ENCODE peak calls at places on chromosomes 12 and 14, in nine cellular contexts. One of them, this sample, is unnamed.

GRCh38 chr12:95130096-95130495 is 56.7 kb upstream of the NR2C1 start:
- DNase-seq in hepatocyte: no peak
- DNase-seq in IMR-90: peak; percentile 59
- DNase-seq in brain microvascular endothelial cell: peak; percentile 75
- DNase-seq in NB4: no peak
- DNase-seq in Peyer's patch: no peak
- DNase-seq in cardiac fibroblast: no peak
- DNase-seq in fibroblast of pulmonary artery: no peak
- DNase-seq in thyroid gland: peak; percentile 42
- DNase-seq in this sample: peak; percentile 84

GRCh38 chr12:4006743-4007142 is 133.5 kb upstream of the PARP11 start:
- DNase-seq in brain microvascular endothelial cell: no peak
- DNase-seq in Peyer's patch: no peak
- DNase-seq in cardiac fibroblast: no peak
- DNase-seq in NB4: no peak
- DNase-seq in IMR-90: no peak
- DNase-seq in fibroblast of pulmonary artery: no peak
- DNase-seq in thyroid gland: no peak
- DNase-seq in hepatocyte: no peak
- DNase-seq in this sample: no peak

GRCh38 chr12:1500095-1500801 is 94.1 kb downstream of the FBXL14 start:
- DNase-seq in fibroblast of pulmonary artery: peak; percentile 69
- DNase-seq in IMR-90: peak; percentile 81
- DNase-seq in Peyer's patch: no peak
- DNase-seq in brain microvascular endothelial cell: peak; percentile 47
- DNase-seq in thyroid gland: no peak
- DNase-seq in NB4: peak; percentile 46
- DNase-seq in cardiac fibroblast: peak; percentile 91
- DNase-seq in hepatocyte: no peak
- DNase-seq in this sample: peak; percentile 62

GRCh38 chr14:99654235-99655000 is 9.5 kb downstream of the HHIPL1 start:
- DNase-seq in thyroid gland: peak; percentile 79
- DNase-seq in cardiac fibroblast: peak; percentile 80
- DNase-seq in brain microvascular endothelial cell: peak; percentile 61
- DNase-seq in hepatocyte: peak; percentile 60
- DNase-seq in NB4: no peak
- DNase-seq in IMR-90: peak; percentile 81
- DNase-seq in Peyer's patch: peak; percentile 16
- DNase-seq in fibroblast of pulmonary artery: peak; percentile 84
- DNase-seq in this sample: peak; percentile 79

GRCh38 chr14:73685328-73685727 is 28.9 kb downstream of the PNMA1 start:
- DNase-seq in fibroblast of pulmonary artery: no peak
- DNase-seq in Peyer's patch: no peak
- DNase-seq in thyroid gland: peak; percentile 8
- DNase-seq in IMR-90: no peak
- DNase-seq in NB4: peak; percentile 15
- DNase-seq in brain microvascular endothelial cell: no peak
- DNase-seq in cardiac fibroblast: no peak
- DNase-seq in hepatocyte: no peak
- DNase-seq in this sample: no peak

GRCh38 chr12:109393437-109394345 is 46.0 kb downstream of the MYO1H start:
- DNase-seq in IMR-90: peak; percentile 53
- DNase-seq in brain microvascular endothelial cell: peak; percentile 45
- DNase-seq in fibroblast of pulmonary artery: peak; percentile 76
- DNase-seq in Peyer's patch: no peak
- DNase-seq in hepatocyte: peak; percentile 83
- DNase-seq in thyroid gland: peak; percentile 30
- DNase-seq in NB4: peak; percentile 75
- DNase-seq in cardiac fibroblast: peak; percentile 71
- DNase-seq in this sample: peak; percentile 80

GRCh38 chr12:105378821-105379400 is 48.4 kb downstream of the C12orf75 start:
- DNase-seq in thyroid gland: no peak
- DNase-seq in brain microvascular endothelial cell: no peak
- DNase-seq in fibroblast of pulmonary artery: peak; percentile 24
- DNase-seq in IMR-90: no peak
- DNase-seq in cardiac fibroblast: peak; percentile 12
- DNase-seq in Peyer's patch: no peak
- DNase-seq in hepatocyte: no peak
- DNase-seq in NB4: peak; percentile 25
- DNase-seq in this sample: peak; percentile 40

GRCh38 chr14:77120771-77121743 is 20.5 kb downstream of the ZDHHC22 start:
- DNase-seq in NB4: no peak
- DNase-seq in cardiac fibroblast: no peak
- DNase-seq in brain microvascular endothelial cell: no peak
- DNase-seq in Peyer's patch: peak; percentile 84
- DNase-seq in fibroblast of pulmonary artery: peak; percentile 11
- DNase-seq in hepatocyte: no peak
- DNase-seq in thyroid gland: peak; percentile 50
- DNase-seq in IMR-90: no peak
- DNase-seq in this sample: no peak

GRCh38 chr12:92012691-92013090 is 133.0 kb downstream of the BTG1 start:
- DNase-seq in NB4: no peak
- DNase-seq in Peyer's patch: no peak
- DNase-seq in fibroblast of pulmonary artery: no peak
- DNase-seq in cardiac fibroblast: no peak
- DNase-seq in thyroid gland: no peak
- DNase-seq in hepatocyte: no peak
- DNase-seq in IMR-90: no peak
- DNase-seq in brain microvascular endothelial cell: no peak
- DNase-seq in this sample: no peak

GRCh38 chr14:96303981-96304380 is 48.0 kb downstream of the BDKRB1 start:
- DNase-seq in cardiac fibroblast: peak; percentile 60
- DNase-seq in fibroblast of pulmonary artery: no peak
- DNase-seq in thyroid gland: no peak
- DNase-seq in hepatocyte: no peak
- DNase-seq in IMR-90: no peak
- DNase-seq in NB4: no peak
- DNase-seq in Peyer's patch: no peak
- DNase-seq in brain microvascular endothelial cell: peak; percentile 22
- DNase-seq in this sample: peak; percentile 52

GRCh38 chr14:50961606-50962259 is 17.4 kb upstream of the PYGL start:
- DNase-seq in IMR-90: peak; percentile 97
- DNase-seq in thyroid gland: no peak
- DNase-seq in cardiac fibroblast: peak; percentile 92
- DNase-seq in hepatocyte: peak; percentile 30
- DNase-seq in NB4: no peak
- DNase-seq in fibroblast of pulmonary artery: peak; percentile 92
- DNase-seq in Peyer's patch: no peak
- DNase-seq in brain microvascular endothelial cell: peak; percentile 86
- DNase-seq in this sample: peak; percentile 85

GRCh38 chr12:132789099-132789471 is 27.5 kb upstream of the ANKLE2 start:
- DNase-seq in hepatocyte: no peak
- DNase-seq in thyroid gland: no peak
- DNase-seq in brain microvascular endothelial cell: no peak
- DNase-seq in IMR-90: no peak
- DNase-seq in Peyer's patch: no peak
- DNase-seq in fibroblast of pulmonary artery: no peak
- DNase-seq in NB4: no peak
- DNase-seq in cardiac fibroblast: no peak
- DNase-seq in this sample: no peak
- H3K4me3 ChIP-seq in hepatocyte: no peak overlapping the region
- H3K4me3 ChIP-seq in thyroid gland: no peak overlapping the region
- H3K4me3 ChIP-seq in brain microvascular endothelial cell: no peak overlapping the region
- H3K4me3 ChIP-seq in IMR-90: no peak overlapping the region
- H3K4me3 ChIP-seq in Peyer's patch: no peak overlapping the region
- H3K4me3 ChIP-seq in fibroblast of pulmonary artery: no peak overlapping the region
- H3K4me3 ChIP-seq in NB4: no peak overlapping the region
- H3K4me3 ChIP-seq in cardiac fibroblast: no peak overlapping the region
- H3K4me3 ChIP-seq in this sample: no peak overlapping the region

GRCh38 chr14:91889477-91890211 is 22.3 kb upstream of the TC2N start:
- DNase-seq in cardiac fibroblast: no peak
- DNase-seq in NB4: no peak
- DNase-seq in thyroid gland: peak; percentile 84
- DNase-seq in IMR-90: no peak
- DNase-seq in brain microvascular endothelial cell: no peak
- DNase-seq in Peyer's patch: no peak
- DNase-seq in hepatocyte: no peak
- DNase-seq in fibroblast of pulmonary artery: no peak
- DNase-seq in this sample: no peak
- TF ChIP-seq CTCF in cardiac fibroblast: no peak
- TF ChIP-seq CTCF in NB4: no peak
- TF ChIP-seq CTCF in thyroid gland: no peak
- TF ChIP-seq CTCF in IMR-90: no peak
- TF ChIP-seq CTCF in brain microvascular endothelial cell: no peak
- TF ChIP-seq CTCF in Peyer's patch: no peak
- TF ChIP-seq CTCF in hepatocyte: no peak
- TF ChIP-seq CTCF in fibroblast of pulmonary artery: no peak
- TF ChIP-seq CTCF in this sample: no peak

GRCh38 chr12:54014315-54015209 is 5.8 kb downstream of the HOXC8 start:
- DNase-seq in thyroid gland: no peak
- DNase-seq in brain microvascular endothelial cell: no peak
- DNase-seq in cardiac fibroblast: no peak
- DNase-seq in IMR-90: no peak
- DNase-seq in Peyer's patch: no peak
- DNase-seq in NB4: no peak
- DNase-seq in hepatocyte: no peak
- DNase-seq in fibroblast of pulmonary artery: no peak
- DNase-seq in this sample: no peak
- H3K4me3 ChIP-seq in thyroid gland: no peak overlapping the region
- H3K4me3 ChIP-seq in brain microvascular endothelial cell: no peak overlapping the region
- H3K4me3 ChIP-seq in cardiac fibroblast: no peak overlapping the region
- H3K4me3 ChIP-seq in IMR-90: no peak overlapping the region
- H3K4me3 ChIP-seq in Peyer's patch: peak overlapping the region; percentile 29
- H3K4me3 ChIP-seq in NB4: no peak overlapping the region
- H3K4me3 ChIP-seq in hepatocyte: no peak overlapping the region
- H3K4me3 ChIP-seq in fibroblast of pulmonary artery: no peak overlapping the region
- H3K4me3 ChIP-seq in this sample: no peak overlapping the region

DNA sequence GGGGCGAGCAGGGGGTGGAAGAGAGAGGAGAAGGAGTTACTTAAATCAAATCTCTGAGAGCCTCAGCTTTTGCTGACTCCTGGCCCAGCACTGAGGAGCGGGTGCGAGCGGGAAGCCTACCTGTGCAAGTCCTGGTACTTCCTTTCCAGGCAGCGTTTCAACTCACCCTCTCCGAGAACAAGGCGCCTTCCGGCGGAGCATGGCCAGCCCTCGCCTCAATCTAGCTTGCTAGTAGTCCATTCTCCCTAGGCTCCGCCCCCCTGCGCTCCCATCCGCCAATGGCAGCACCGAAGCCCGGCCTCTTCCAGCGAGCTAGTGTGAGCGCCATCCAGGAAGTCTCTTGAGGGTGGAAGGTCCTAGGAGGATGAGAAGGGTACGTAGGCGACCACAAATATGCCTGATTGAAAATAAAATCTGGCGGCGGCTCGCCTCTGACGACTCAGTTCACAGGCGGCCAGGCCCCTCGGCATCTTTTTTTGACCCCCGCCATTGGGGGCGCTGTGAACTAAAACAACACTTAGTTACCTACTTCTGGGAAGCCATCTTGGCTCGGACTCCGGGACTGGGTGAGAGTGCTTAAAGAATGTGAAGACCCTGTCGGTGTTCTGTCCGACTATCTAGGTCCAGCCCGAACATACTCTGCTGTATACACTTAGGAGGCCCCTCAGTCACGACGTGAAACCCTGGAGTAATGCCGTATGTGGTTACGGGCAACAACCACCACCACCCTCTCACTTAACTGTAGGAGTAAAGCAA is at the start of gene CHD8:
- DNase-seq in IMR-90: peak; percentile 100
- DNase-seq in hepatocyte: peak; percentile 100
- DNase-seq in brain microvascular endothelial cell: peak; percentile 99
- DNase-seq in Peyer's patch: peak; percentile 99
- DNase-seq in fibroblast of pulmonary artery: peak; percentile 100
- DNase-seq in thyroid gland: peak; percentile 100
- DNase-seq in NB4: peak; percentile 100
- DNase-seq in cardiac fibroblast: peak; percentile 100
- DNase-seq in this sample: peak; percentile 100
- TF ChIP-seq CTCF in IMR-90: peak; percentile 82
- TF ChIP-seq CTCF in hepatocyte: peak; percentile 72
- TF ChIP-seq CTCF in brain microvascular endothelial cell: peak; percentile 76
- TF ChIP-seq CTCF in Peyer's patch: peak; percentile 61
- TF ChIP-seq CTCF in fibroblast of pulmonary artery: peak; percentile 50
- TF ChIP-seq CTCF in thyroid gland: peak; percentile 25
- TF ChIP-seq CTCF in NB4: peak; percentile 49
- TF ChIP-seq CTCF in cardiac fibroblast: peak; percentile 51
- TF ChIP-seq CTCF in this sample: peak; percentile 65

GRCh38 chr14:65297744-65298143 is 114.8 kb upstream of the FUT8 start:
- DNase-seq in hepatocyte: peak; percentile 73
- DNase-seq in Peyer's patch: no peak
- DNase-seq in brain microvascular endothelial cell: no peak
- DNase-seq in IMR-90: no peak
- DNase-seq in cardiac fibroblast: no peak
- DNase-seq in thyroid gland: no peak
- DNase-seq in NB4: no peak
- DNase-seq in fibroblast of pulmonary artery: no peak
- DNase-seq in this sample: no peak
- H3K4me3 ChIP-seq in hepatocyte: no peak overlapping the region
- H3K4me3 ChIP-seq in Peyer's patch: no peak overlapping the region
- H3K4me3 ChIP-seq in brain microvascular endothelial cell: no peak overlapping the region
- H3K4me3 ChIP-seq in IMR-90: no peak overlapping the region
- H3K4me3 ChIP-seq in cardiac fibroblast: no peak overlapping the region
- H3K4me3 ChIP-seq in thyroid gland: no peak overlapping the region
- H3K4me3 ChIP-seq in NB4: no peak overlapping the region
- H3K4me3 ChIP-seq in fibroblast of pulmonary artery: no peak overlapping the region
- H3K4me3 ChIP-seq in this sample: no peak overlapping the region

GRCh38 chr12:75438052-75438754 is 42.4 kb upstream of the GLIPR1 start:
- DNase-seq in Peyer's patch: no peak
- DNase-seq in fibroblast of pulmonary artery: no peak
- DNase-seq in cardiac fibroblast: no peak
- DNase-seq in NB4: no peak
- DNase-seq in brain microvascular endothelial cell: no peak
- DNase-seq in thyroid gland: no peak
- DNase-seq in hepatocyte: no peak
- DNase-seq in IMR-90: no peak
- DNase-seq in this sample: peak; percentile 42

GRCh38 chr12:75439048-75439447 is 41.5 kb upstream of the GLIPR1 start:
- DNase-seq in NB4: no peak
- DNase-seq in fibroblast of pulmonary artery: no peak
- DNase-seq in thyroid gland: no peak
- DNase-seq in hepatocyte: no peak
- DNase-seq in Peyer's patch: no peak
- DNase-seq in brain microvascular endothelial cell: no peak
- DNase-seq in IMR-90: peak; percentile 60
- DNase-seq in cardiac fibroblast: peak; percentile 32
- DNase-seq in this sample: no peak

GRCh38 chr12:75439930-75440329 is 40.6 kb upstream of the GLIPR1 start:
- DNase-seq in Peyer's patch: no peak
- DNase-seq in IMR-90: no peak
- DNase-seq in cardiac fibroblast: no peak
- DNase-seq in NB4: no peak
- DNase-seq in hepatocyte: no peak
- DNase-seq in brain microvascular endothelial cell: no peak
- DNase-seq in fibroblast of pulmonary artery: no peak
- DNase-seq in thyroid gland: no peak
- DNase-seq in this sample: no peak

GRCh38 chr12:75437564-75437963 is 43.0 kb upstream of the GLIPR1 start:
- DNase-seq in hepatocyte: no peak
- DNase-seq in Peyer's patch: no peak
- DNase-seq in cardiac fibroblast: peak; percentile 78
- DNase-seq in brain microvascular endothelial cell: peak; percentile 57
- DNase-seq in NB4: peak; percentile 21
- DNase-seq in fibroblast of pulmonary artery: peak; percentile 73
- DNase-seq in thyroid gland: no peak
- DNase-seq in IMR-90: peak; percentile 34
- DNase-seq in this sample: peak; percentile 81
- TF ChIP-seq CTCF in hepatocyte: no peak
- TF ChIP-seq CTCF in Peyer's patch: no peak
- TF ChIP-seq CTCF in cardiac fibroblast: peak; percentile 65
- TF ChIP-seq CTCF in brain microvascular endothelial cell: peak; percentile 72
- TF ChIP-seq CTCF in NB4: no peak
- TF ChIP-seq CTCF in fibroblast of pulmonary artery: peak; percentile 66
- TF ChIP-seq CTCF in thyroid gland: no peak
- TF ChIP-seq CTCF in IMR-90: peak; percentile 41
- TF ChIP-seq CTCF in this sample: peak; percentile 72

GRCh38 chr12:70908978-70909377 is 11.6 kb downstream of the PTPRR start:
- DNase-seq in cardiac fibroblast: no peak
- DNase-seq in thyroid gland: no peak
- DNase-seq in IMR-90: no peak
- DNase-seq in brain microvascular endothelial cell: no peak
- DNase-seq in fibroblast of pulmonary artery: no peak
- DNase-seq in hepatocyte: no peak
- DNase-seq in Peyer's patch: no peak
- DNase-seq in NB4: no peak
- DNase-seq in this sample: no peak
- H3K4me3 ChIP-seq in cardiac fibroblast: no peak overlapping the region
- H3K4me3 ChIP-seq in thyroid gland: no peak overlapping the region
- H3K4me3 ChIP-seq in IMR-90: no peak overlapping the region
- H3K4me3 ChIP-seq in brain microvascular endothelial cell: no peak overlapping the region
- H3K4me3 ChIP-seq in fibroblast of pulmonary artery: no peak overlapping the region
- H3K4me3 ChIP-seq in hepatocyte: no peak overlapping the region
- H3K4me3 ChIP-seq in Peyer's patch: no peak overlapping the region
- H3K4me3 ChIP-seq in NB4: no peak overlapping the region
- H3K4me3 ChIP-seq in this sample: no peak overlapping the region

This sample was measured in choroid plexus epithelial cell.